ENCODE peak calls at places on chromosomes 2 and 18, in four cellular contexts. J is NCI-H1417 treated with DMSO at 0.1 percent for 48 hours, G is foreskin fibroblast, L is mesenteric fat pad. E is an unnamed sample.
A peak's percentile ranks its signal among the peaks of the same experiment; 100 is the strongest.

GRCh38 chr2:55861733-55862132 is 61.8 kb downstream of the EFEMP1 start:
- DNase-seq in J (no peak), G (peak; percentile 35), L (no peak), E (no peak)

GRCh38 chr2:178767099-178768060 is 39.8 kb downstream of the TTN start:
- DNase-seq in J (peak; percentile 50), G (no peak), L (no peak), E (no peak)

GRCh38 chr18:11741505-11742145 is 52.6 kb downstream of the GNAL start:
- DNase-seq in J (no peak), G (no peak), L (no peak), E (no peak)

GRCh38 chr2:98467082-98467536 is 22.5 kb downstream of the INPP4A start:
- DNase-seq in J (no peak), G (no peak), L (peak; percentile 74), E (no peak)

GRCh38 chr2:164910091-164910899 is 45.0 kb downstream of the SLC38A11 start:
- DNase-seq in J (no peak), G (peak; percentile 39), L (no peak), E (peak; percentile 79)

GRCh38 chr2:126902152-126902835 is 3.6 kb downstream of the TEX51 start:
- DNase-seq in J (no peak), G (no peak), L (peak; percentile 78), E (no peak)

GRCh38 chr2:186561467-186562208 is 28.2 kb upstream of the ITGAV start:
- DNase-seq in J (no peak), G (no peak), L (no peak), E (no peak)

GRCh38 chr2:8679827-8680731 is 1.8 kb upstream of the ID2 start:
- DNase-seq in J (peak; percentile 65), G (peak; percentile 56), L (no peak), E (no peak)

GRCh38 chr2:232431705-232432590 is 24.0 kb upstream of the ALPI start:
- DNase-seq in J (no peak), G (no peak), L (no peak), E (no peak)

GRCh38 chr2:95158891-95159619 is 593 bp downstream of the ZNF514 start:
- DNase-seq in J (no peak), G (peak; percentile 69), L (no peak), E (no peak)

GRCh38 chr2:119290859-119291587 is 67.4 kb downstream of the STEAP3 start:
- DNase-seq in J (peak; percentile 44), G (peak; percentile 81), L (no peak), E (peak; percentile 19)

GRCh38 chr2:3257166-3257565 is 120.5 kb downstream of the EIPR1 start:
- DNase-seq in J (peak; percentile 26), G (peak; percentile 36), L (no peak), E (peak; percentile 25)

GRCh38 chr2:126761981-126762878 is 106.3 kb downstream of the GYPC start:
- DNase-seq in J (no peak), G (no peak), L (peak; percentile 79), E (no peak)

GRCh38 chr2:154623819-154624218 is 74.7 kb upstream of the KCNJ3 start:
- DNase-seq in J (no peak), G (peak; percentile 65), L (no peak), E (peak; percentile 1)

GRCh38 chr2:219453691-219454131 is 19.1 kb downstream of the SPEG start:
- DNase-seq in J (no peak), G (peak; percentile 95), L (no peak), E (peak; percentile 86)

GRCh38 chr18:62452280-62452824 is 70.5 kb upstream of the ZCCHC2 start:
- DNase-seq in J (no peak), G (peak; percentile 26), L (no peak), E (no peak)

GRCh38 chr2:209943776-209944175 is 58.7 kb upstream of the RPE start:
- DNase-seq in J (no peak), G (no peak), L (no peak), E (no peak)

GRCh38 chr2:161059388-161059787 is 100.8 kb upstream of the TANK start:
- DNase-seq in J (no peak), G (no peak), L (no peak), E (no peak)

GRCh38 chr2:191218292-191218898 is 26.8 kb upstream of the MYO1B start:
- DNase-seq in J (no peak), G (peak; percentile 63), L (no peak), E (no peak)

GRCh38 chr2:228131833-228132232 is 49.7 kb downstream of the SPHKAP start:
- DNase-seq in J (no peak), G (no peak), L (no peak), E (no peak)

GRCh38 chr2:71795486-71795885 is 342.1 kb downstream of the DYSF start:
- DNase-seq in J (no peak), G (no peak), L (no peak), E (no peak)

GRCh38 chr2:199463708-199464613 is 6.2 kb upstream of the SATB2 start:
- DNase-seq in J (no peak), G (peak; percentile 28), L (no peak), E (no peak)

GRCh38 chr2:189213226-189213625 is 33.7 kb upstream of the COL5A2 start:
- DNase-seq in J (no peak), G (peak; percentile 44), L (no peak), E (no peak)

GRCh38 chr2:225598922-225599321 is 199.4 kb downstream of the NYAP2 start:
- DNase-seq in J (no peak), G (peak; percentile 10), L (no peak), E (no peak)

GRCh38 chr2:216202602-216203250 is 93.6 kb downstream of the XRCC5 start:
- DNase-seq in J (no peak), G (no peak), L (no peak), E (no peak)

GRCh38 chr2:97714950-97715652 is 1.7 kb downstream of the ZAP70 start:
- DNase-seq in J (no peak), G (no peak), L (peak; percentile 62), E (no peak)

GRCh38 chr2:192151848-192152247 is 42.9 kb downstream of the TMEFF2 start:
- DNase-seq in J (no peak), G (peak; percentile 81), L (no peak), E (no peak)

GRCh38 chr2:30656079-30656478 is 151.2 kb downstream of the CAPN13 start:
- DNase-seq in J (no peak), G (peak; percentile 32), L (no peak), E (no peak)

GRCh38 chr2:174836345-174836999 is 72.2 kb upstream of the CHRNA1 start:
- DNase-seq in J (no peak), G (peak; percentile 98), L (no peak), E (peak; percentile 87)